ENCODE peak calls at places on chromosome 10, in four cellular contexts. Z, L, F and H are unnamed samples.

GRCh38 chr10:31055573-31056251 is 24.0 kb upstream of the ZNF438 start:
- DNase-seq in L (no peak), F (no peak), Z (no peak), H (no peak)

GRCh38 chr10:13633689-13634088 is 46.9 kb downstream of the PRPF18 start:
- DNase-seq in F (peak; percentile 17), L (no peak), Z (no peak), H (peak; percentile 55)

GRCh38 chr10:96873756-96874467 is 41.8 kb downstream of the LCOR start:
- DNase-seq in L (no peak), F (no peak), Z (no peak), H (no peak)

GRCh38 chr10:11017575-11018425 is at the start of gene CELF2:
- DNase-seq in Z (no peak), F (peak; percentile 90), L (peak; percentile 60), H (peak; percentile 94)

GRCh38 chr10:92848037-92848440 is 281 bp upstream of the EXOC6 start:
- DNase-seq in L (no peak), Z (no peak), F (no peak), H (no peak)

GRCh38 chr10:89591796-89592271 is 53.2 kb downstream of the PANK1 start:
- DNase-seq in L (no peak), F (no peak), Z (no peak), H (no peak)

GRCh38 chr10:88890681-88891371 is 10.8 kb downstream of the STAMBPL1 start:
- DNase-seq in F (no peak), Z (no peak), L (no peak), H (no peak)

GRCh38 chr10:5999440-6000165 is 22.3 kb upstream of the IL15RA start:
- DNase-seq in Z (no peak), F (no peak), L (no peak), H (no peak)

GRCh38 chr10:86644412-86645110 is 9.8 kb upstream of the OPN4 start:
- DNase-seq in F (no peak), Z (no peak), L (peak; percentile 70), H (no peak)

GRCh38 chr10:127433951-127434350 is 115.2 kb upstream of the NPS start:
- DNase-seq in L (no peak), Z (no peak), F (no peak), H (no peak)

GRCh38 chr10:112491144-112491543 is 44.1 kb downstream of the VTI1A start:
- DNase-seq in Z (no peak), L (peak; percentile 58), F (no peak), H (no peak)

GRCh38 chr10:64036996-64037666 is 515.9 kb downstream of the REEP3 start:
- DNase-seq in L (no peak), Z (no peak), F (no peak), H (no peak)

GRCh38 chr10:106565546-106565945 is 599.0 kb downstream of the SORCS1 start:
- DNase-seq in F (no peak), Z (peak; percentile 78), L (peak; percentile 46), H (no peak)

GRCh38 chr10:47277352-47278151 is 22.4 kb upstream of the GDF10 start:
- DNase-seq in Z (peak; percentile 4), F (peak; percentile 4), L (no peak), H (no peak)

GRCh38 chr10:103968441-103969391 is 1.8 kb downstream of the SLK start:
- DNase-seq in L (peak; percentile 55), F (no peak), Z (peak; percentile 35), H (no peak)

GRCh38 chr10:96918214-96919002 is 86.3 kb downstream of the LCOR start:
- DNase-seq in Z (no peak), L (no peak), F (no peak), H (no peak)

GRCh38 chr10:113486531-113486930 is 66.3 kb upstream of the HABP2 start:
- DNase-seq in F (no peak), Z (no peak), L (no peak), H (no peak)

GRCh38 chr10:44628921-44629320 is 244.0 kb upstream of the CXCL12 start:
- DNase-seq in F (peak; percentile 13), Z (peak; percentile 84), L (peak; percentile 96), H (no peak)

DNA sequence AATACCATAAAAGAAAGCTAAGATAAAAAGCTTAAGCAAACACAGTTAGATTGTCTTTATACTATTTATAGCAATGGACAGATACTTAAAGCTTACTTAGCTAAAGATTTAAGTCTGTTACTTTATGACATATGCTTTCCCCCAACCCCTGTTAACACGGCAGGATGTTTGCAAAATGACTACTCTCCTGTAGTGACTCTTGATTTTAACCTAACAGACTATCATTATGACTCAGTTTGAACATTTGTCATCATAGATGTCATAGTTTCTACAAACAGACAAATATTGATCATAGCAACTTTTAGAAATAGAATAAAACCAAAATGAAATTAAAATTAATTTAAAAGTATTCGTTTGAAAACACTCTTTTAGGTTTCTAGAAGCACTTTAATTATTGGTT is 7.8 kb upstream of the COMMD3 start:
- DNase-seq in Z (peak; percentile 94), F (no peak), L (peak; percentile 70), H (no peak)
- H3K4me1 ChIP-seq in Z (peaks cover 73% of the 10 kb centered on the region), F (no peaks in the 10 kb centered on the region), L (peaks cover 8% of the 10 kb centered on the region), H (peaks cover 2% of the 10 kb centered on the region)

GRCh38 chr10:102869290-102870198 is at the start of gene AS3MT:
- DNase-seq in L (peak; percentile 53), F (peak; percentile 91), Z (peak; percentile 23), H (peak; percentile 92)

GRCh38 chr10:102865620-102866019 is 3.6 kb upstream of the AS3MT start:
- DNase-seq in F (no peak), L (no peak), Z (no peak), H (no peak)

GRCh38 chr10:102863660-102864059 is 5.6 kb upstream of the AS3MT start:
- DNase-seq in Z (no peak), L (no peak), F (no peak), H (no peak)

GRCh38 chr10:102870221-102870620 is 951 bp downstream of the AS3MT start:
- DNase-seq in L (no peak), Z (no peak), F (peak; percentile 37), H (peak; percentile 20)

GRCh38 chr10:102868976-102869289 is 337 bp upstream of the AS3MT start:
- DNase-seq in L (peak; percentile 5), F (peak; percentile 21), Z (no peak), H (no peak)
- H3K4me3 ChIP-seq in L (peak overlapping the region; percentile 68), F (peak overlapping the region; percentile 63), Z (peak overlapping the region; percentile 69), H (peak overlapping the region; percentile 58)

GRCh38 chr10:28879875-28880381 is 202.6 kb downstream of the BAMBI start:
- DNase-seq in L (no peak), F (no peak), Z (no peak), H (peak; percentile 31)
- TF ChIP-seq EZH2phosphoT487 in L (no peak), F (no peak), Z (no peak), H (no peak)

GRCh38 chr10:78741541-78741940 is 327.2 kb upstream of the ZMIZ1 start:
- DNase-seq in L (no peak), Z (peak; percentile 45), F (no peak), H (no peak)

GRCh38 chr10:78739411-78740053 is 329.2 kb upstream of the ZMIZ1 start:
- DNase-seq in Z (no peak), L (no peak), F (peak; percentile 27), H (no peak)

GRCh38 chr10:78742730-78743615 is 325.8 kb upstream of the ZMIZ1 start:
- DNase-seq in Z (no peak), L (no peak), F (no peak), H (no peak)

GRCh38 chr10:78742406-78742729 is 326.4 kb upstream of the ZMIZ1 start:
- DNase-seq in Z (no peak), F (no peak), L (no peak), H (no peak)

GRCh38 chr10:78740976-78741375 is 327.8 kb upstream of the ZMIZ1 start:
- DNase-seq in L (no peak), F (no peak), Z (no peak), H (no peak)
- H3K4me1 ChIP-seq in L (no peaks in the 10 kb centered on the region), F (peaks cover 8% of the 10 kb centered on the region), Z (no peaks in the 10 kb centered on the region), H (peaks cover 4% of the 10 kb centered on the region)

DNA sequence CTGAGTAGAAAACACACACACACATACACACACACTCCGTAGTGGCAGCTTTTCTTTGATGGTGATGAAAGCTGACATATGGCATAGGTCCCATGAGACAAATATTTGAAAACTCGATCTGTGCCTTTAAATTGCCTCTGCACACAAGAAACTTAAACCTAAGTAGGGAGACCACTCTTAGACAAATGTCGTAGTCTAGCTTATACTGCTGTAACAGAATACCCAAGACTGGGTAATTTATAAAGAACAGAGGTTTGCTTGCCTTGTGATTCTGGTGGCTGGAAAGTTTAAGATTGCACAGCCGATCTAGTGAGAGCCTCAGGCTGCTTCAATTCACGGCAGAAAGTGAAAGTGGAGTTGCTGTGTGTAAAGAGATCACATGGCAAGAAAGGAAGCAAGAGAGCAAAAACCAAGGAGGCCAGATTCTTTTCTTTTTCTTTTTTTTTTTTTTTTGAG is 489.4 kb upstream of the SORCS1 start:
- DNase-seq in L (peak; percentile 78), Z (peak; percentile 47), F (no peak), H (no peak)
- H3K4me3 ChIP-seq in L (peak overlapping the region; percentile 74), Z (peak overlapping the region; percentile 65), F (no peak overlapping the region), H (no peak overlapping the region)

GRCh38 chr10:80600251-80600650 is 62.5 kb downstream of the SH2D4B start:
- DNase-seq in F (no peak), Z (no peak), L (no peak), H (no peak)

GRCh38 chr10:80598951-80599350 is 61.2 kb downstream of the SH2D4B start:
- DNase-seq in L (no peak), F (no peak), Z (no peak), H (no peak)

GRCh38 chr10:80598084-80598798 is 60.5 kb downstream of the SH2D4B start:
- DNase-seq in Z (no peak), L (no peak), F (no peak), H (no peak)

GRCh38 chr10:80596391-80597257 is 58.9 kb downstream of the SH2D4B start:
- DNase-seq in F (peak; percentile 85), Z (peak; percentile 41), L (peak; percentile 47), H (peak; percentile 57)

GRCh38 chr10:80599424-80599847 is 61.7 kb downstream of the SH2D4B start:
- DNase-seq in Z (peak; percentile 41), L (peak; percentile 41), F (peak; percentile 92), H (peak; percentile 90)
- TF ChIP-seq EZH2phosphoT487 in Z (no peak), L (no peak), F (no peak), H (no peak)

GRCh38 chr10:70272925-70273316 is 10.9 kb downstream of the NPFFR1 start:
- DNase-seq in F (no peak), Z (peak; percentile 69), L (peak; percentile 57), H (no peak)

GRCh38 chr10:70274643-70275042 is 9.2 kb downstream of the NPFFR1 start:
- DNase-seq in L (peak; percentile 77), F (no peak), Z (no peak), H (no peak)

GRCh38 chr10:70283071-70283444 is 746 bp downstream of the NPFFR1 start:
- DNase-seq in L (no peak), F (no peak), Z (no peak), H (no peak)

GRCh38 chr10:70271996-70272924 is 11.5 kb downstream of the NPFFR1 start:
- DNase-seq in Z (no peak), F (no peak), L (peak; percentile 40), H (no peak)

DNA sequence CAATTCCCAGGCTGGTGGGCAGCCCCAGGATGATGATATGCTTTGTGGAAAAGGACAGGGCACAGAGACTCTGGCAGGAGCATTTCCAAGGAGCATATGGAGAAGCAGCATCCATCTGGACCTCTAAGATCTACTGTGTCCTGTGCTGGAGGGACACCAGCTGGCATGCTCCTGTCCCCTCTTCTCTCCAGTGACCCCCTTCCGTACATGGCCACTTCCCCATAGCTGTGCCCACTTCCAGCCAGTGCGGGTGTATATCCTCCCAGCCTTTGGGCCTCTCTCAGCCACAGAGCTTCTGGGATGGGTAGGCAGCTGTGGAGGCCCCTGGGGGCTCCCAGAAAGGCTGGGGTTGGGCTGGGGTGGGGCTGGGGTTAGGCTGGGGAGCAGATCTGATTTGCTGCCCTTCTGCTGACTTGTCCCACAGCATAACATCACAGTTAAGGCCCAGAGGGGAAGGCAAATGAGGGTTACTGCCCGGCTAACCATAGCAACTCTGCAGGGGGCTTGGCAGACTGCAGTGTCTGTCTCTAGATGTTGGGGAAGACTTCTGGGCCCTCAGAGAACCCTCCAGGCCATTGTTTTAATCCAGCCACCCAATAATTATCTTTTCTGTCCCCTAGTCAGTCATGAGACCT is 6.3 kb downstream of the NPFFR1 start:
- DNase-seq in Z (no peak), L (no peak), F (no peak), H (no peak)
- H3K4me1 ChIP-seq in Z (no peaks in the 10 kb centered on the region), L (no peaks in the 10 kb centered on the region), F (peaks cover 8% of the 10 kb centered on the region), H (no peaks in the 10 kb centered on the region)